ENCODE peak calls at places on chromosome 7, in nine cellular contexts. E is glutamatergic neuron, A is brain microvascular endothelial cell, X is endothelial cell, S is GM20000, T is lower leg skin, W is RWPE1, Q is epithelial cell of proximal tubule, U is heart right ventricle. M is an unnamed sample.
A peak's percentile ranks its signal among the peaks of the same experiment; 100 is the strongest.

GRCh38 chr7:108020585-108020984 is 17.6 kb upstream of the LAMB1 start:
- DNase-seq in E (no peak), A (no peak), X (no peak), S (no peak), T (no peak), W (no peak), Q (no peak), U (no peak), M (no peak)

GRCh38 chr7:66930341-66930740 is 9.3 kb downstream of the TMEM248 start:
- DNase-seq in E (peak; percentile 26), A (peak; percentile 36), X (peak; percentile 5), S (no peak), T (no peak), W (no peak), Q (no peak), U (no peak), M (no peak)

GRCh38 chr7:32336726-32337125 is 153.5 kb downstream of the LSM5 start:
- DNase-seq in E (no peak), A (no peak), X (no peak), S (no peak), T (no peak), W (peak; percentile 90), Q (no peak), U (no peak), M (no peak)

GRCh38 chr7:23268746-23269145 is 22.2 kb downstream of the GPNMB start:
- DNase-seq in E (no peak), A (no peak), X (no peak), S (no peak), T (no peak), W (no peak), Q (no peak), U (peak; percentile 27), M (no peak)

GRCh38 chr7:134553976-134554375 is 5.1 kb downstream of the AKR1B15 start:
- DNase-seq in E (no peak), A (no peak), X (no peak), S (peak; percentile 10), T (no peak), W (no peak), Q (no peak), U (no peak), M (no peak)

GRCh38 chr7:88218836-88219605 is 817 bp downstream of the SRI start:
- DNase-seq in E (peak; percentile 53), A (peak; percentile 44), X (peak; percentile 47), S (peak; percentile 60), T (peak; percentile 87), W (peak; percentile 34), Q (no peak), U (peak; percentile 44), M (no peak)

GRCh38 chr7:133478591-133479135 is 225.8 kb downstream of the EXOC4 start:
- DNase-seq in E (no peak), A (no peak), X (no peak), S (no peak), T (no peak), W (no peak), Q (no peak), U (no peak), M (no peak)

GRCh38 chr7:158617737-158618128 is 30.1 kb upstream of the PTPRN2 start:
- DNase-seq in E (no peak), A (peak; percentile 76), X (no peak), S (no peak), T (no peak), W (no peak), Q (no peak), U (no peak), M (no peak)

GRCh38 chr7:114590298-114590697 is 175.7 kb downstream of the FOXP2 start:
- DNase-seq in E (no peak), A (no peak), X (no peak), S (no peak), T (no peak), W (no peak), Q (no peak), U (no peak), M (no peak)

GRCh38 chr7:68833442-68833841 is 764.8 kb upstream of the AUTS2 start:
- DNase-seq in E (no peak), A (no peak), X (no peak), S (no peak), T (no peak), W (no peak), Q (no peak), U (no peak), M (no peak)

GRCh38 chr7:116598846-116599245 is 73.2 kb upstream of the MET start:
- DNase-seq in E (no peak), A (no peak), X (no peak), S (no peak), T (no peak), W (no peak), Q (no peak), U (no peak), M (no peak)

GRCh38 chr7:27180431-27181175 is 4.4 kb downstream of the HOXA11 start:
- DNase-seq in E (peak; percentile 7), A (no peak), X (no peak), S (no peak), T (peak; percentile 86), W (no peak), Q (no peak), U (no peak), M (no peak)

GRCh38 chr7:3206771-3207191 is 94.3 kb upstream of the SDK1 start:
- DNase-seq in E (no peak), A (no peak), X (no peak), S (no peak), T (peak; percentile 37), W (no peak), Q (no peak), U (no peak), M (peak; percentile 25)

GRCh38 chr7:20532841-20533240 is 82.6 kb upstream of the ABCB5 start:
- DNase-seq in E (no peak), A (no peak), X (no peak), S (no peak), T (no peak), W (no peak), Q (no peak), U (no peak), M (no peak)

GRCh38 chr7:120996333-120996982 is 7.9 kb downstream of the CPED1 start:
- DNase-seq in E (no peak), A (peak; percentile 94), X (no peak), S (no peak), T (peak; percentile 87), W (peak; percentile 46), Q (no peak), U (peak; percentile 92), M (no peak)

GRCh38 chr7:26930201-26930600 is 65.8 kb upstream of the SKAP2 start:
- DNase-seq in E (no peak), A (no peak), X (no peak), S (no peak), T (no peak), W (no peak), Q (no peak), U (no peak), M (no peak)

GRCh38 chr7:141558544-141559183 is 7.5 kb downstream of the AGK start:
- DNase-seq in E (no peak), A (peak; percentile 12), X (no peak), S (no peak), T (no peak), W (no peak), Q (no peak), U (no peak), M (no peak)

GRCh38 chr7:47503283-47503682 is 78.6 kb downstream of the TNS3 start:
- DNase-seq in E (no peak), A (no peak), X (no peak), S (no peak), T (no peak), W (no peak), Q (peak; percentile 46), U (no peak), M (no peak)

GRCh38 chr7:134995239-134996096 is 9.2 kb downstream of the AGBL3 start:
- DNase-seq in E (no peak), A (no peak), X (no peak), S (peak; percentile 38), T (no peak), W (no peak), Q (no peak), U (no peak), M (no peak)

GRCh38 chr7:95674101-95674500 is 77.8 kb upstream of the PDK4 start:
- DNase-seq in E (no peak), A (no peak), X (no peak), S (no peak), T (no peak), W (no peak), Q (no peak), U (no peak), M (no peak)

GRCh38 chr7:22819476-22819875 is 3.2 kb downstream of the TOMM7 start:
- DNase-seq in E (no peak), A (no peak), X (no peak), S (no peak), T (no peak), W (no peak), Q (no peak), U (no peak), M (no peak)

GRCh38 chr7:149468208-149468607 is 7.3 kb upstream of the ZNF777 start:
- DNase-seq in E (no peak), A (no peak), X (no peak), S (no peak), T (no peak), W (no peak), Q (no peak), U (no peak), M (no peak)
- TF ChIP-seq CTCF in E (no peak), A (peak; percentile 26), X (no peak), S (no peak), T (no peak), W (no peak), Q (no peak), U (no peak), M (no peak)

DNA sequence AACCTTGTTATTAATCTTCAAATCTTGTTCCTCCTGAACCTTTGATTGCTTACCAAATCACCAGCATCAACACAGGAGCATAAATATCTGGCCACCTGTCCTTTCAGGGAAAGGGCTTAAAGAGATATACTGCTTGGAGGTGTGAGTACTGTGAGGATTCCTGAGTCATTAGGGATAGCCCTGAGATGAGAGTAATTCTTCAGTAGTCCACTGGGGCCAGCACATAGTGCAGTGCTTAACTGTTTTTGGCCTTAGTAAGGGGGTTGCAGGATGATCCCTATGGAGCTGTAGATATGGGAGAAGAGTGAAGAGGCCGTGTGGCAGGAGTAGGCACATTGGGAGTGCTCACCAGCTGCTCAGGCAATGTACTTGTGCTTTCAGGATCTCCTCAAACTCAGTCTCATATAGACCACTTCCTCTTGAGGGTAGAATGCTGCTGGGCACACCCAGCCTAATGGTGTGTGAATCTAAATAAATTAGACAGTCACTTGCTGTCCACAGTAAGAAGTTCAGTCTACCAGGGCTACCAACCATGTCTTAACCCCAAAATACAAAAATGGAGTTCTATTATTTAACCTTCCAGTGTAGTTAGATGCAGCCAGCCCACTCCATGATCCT is 26.5 kb upstream of the GPR141 start:
- DNase-seq in E (no peak), A (no peak), X (no peak), S (no peak), T (no peak), W (no peak), Q (no peak), U (no peak), M (no peak)
- TF ChIP-seq CTCF in E (no peak), A (no peak), X (no peak), S (no peak), T (no peak), W (no peak), Q (no peak), U (no peak), M (no peak)

GRCh38 chr7:130959743-130960207 is 225.8 kb upstream of the KLF14 start:
- DNase-seq in E (no peak), A (peak; percentile 83), X (no peak), S (no peak), T (no peak), W (peak; percentile 19), Q (no peak), U (no peak), M (no peak)
- TF ChIP-seq CTCF in E (peak; percentile 32), A (peak; percentile 76), X (peak; percentile 47), S (peak; percentile 52), T (no peak), W (peak; percentile 13), Q (peak; percentile 59), U (peak; percentile 14), M (peak; percentile 29)

GRCh38 chr7:231030-231857 is 38.9 kb downstream of the FAM20C start:
- DNase-seq in E (no peak), A (no peak), X (peak; percentile 25), S (no peak), T (no peak), W (no peak), Q (no peak), U (no peak), M (no peak)
- TF ChIP-seq CTCF in E (no peak), A (peak; percentile 54), X (peak; percentile 27), S (no peak), T (no peak), W (no peak), Q (peak; percentile 40), U (peak; percentile 9), M (peak; percentile 17)